ENCODE peak calls at places on chromosomes 7 and 10, in four cellular contexts. One of them, this sample, is unnamed. For H3K4me1, the result is how much of the 10 kb centered on the place peaks cover.

GRCh38 chr7:1693419-1693990 is 23.4 kb downstream of the ELFN1 start:
- DNase-seq in left ventricle myocardium inferior: peak
- DNase-seq in CD8-positive, alpha-beta memory T cell: no peak
- DNase-seq in SJCRH30: peak
- DNase-seq in this sample: no peak

GRCh38 chr7:147803625-147804024 is 786.9 kb upstream of the C7orf33 start:
- DNase-seq in left ventricle myocardium inferior: no peak
- DNase-seq in CD8-positive, alpha-beta memory T cell: no peak
- DNase-seq in SJCRH30: peak
- DNase-seq in this sample: no peak

GRCh38 chr7:41003031-41003925 is 699.6 kb downstream of the INHBA start:
- DNase-seq in left ventricle myocardium inferior: peak
- DNase-seq in CD8-positive, alpha-beta memory T cell: no peak
- DNase-seq in SJCRH30: peak
- DNase-seq in this sample: no peak

GRCh38 chr10:61973169-61973568 is 71.7 kb downstream of the ARID5B start:
- DNase-seq in left ventricle myocardium inferior: no peak
- DNase-seq in CD8-positive, alpha-beta memory T cell: no peak
- DNase-seq in SJCRH30: no peak
- DNase-seq in this sample: no peak

GRCh38 chr10:132765435-132765834 is 20.5 kb downstream of the NKX6-2 start:
- DNase-seq in left ventricle myocardium inferior: no peak
- DNase-seq in CD8-positive, alpha-beta memory T cell: no peak
- DNase-seq in SJCRH30: no peak
- DNase-seq in this sample: no peak

GRCh38 chr7:128163473-128163872 is 77.6 kb upstream of the LEP start:
- DNase-seq in left ventricle myocardium inferior: no peak
- DNase-seq in CD8-positive, alpha-beta memory T cell: no peak
- DNase-seq in SJCRH30: no peak
- DNase-seq in this sample: no peak

GRCh38 chr7:137985253-137985896 is 16.5 kb downstream of the CREB3L2 start:
- DNase-seq in left ventricle myocardium inferior: no peak
- DNase-seq in CD8-positive, alpha-beta memory T cell: no peak
- DNase-seq in SJCRH30: no peak
- DNase-seq in this sample: no peak

GRCh38 chr10:91864099-91864498 is 45.2 kb downstream of the FGFBP3 start:
- DNase-seq in left ventricle myocardium inferior: no peak
- DNase-seq in CD8-positive, alpha-beta memory T cell: no peak
- DNase-seq in SJCRH30: no peak
- DNase-seq in this sample: no peak

GRCh38 chr7:44087914-44088838 is 5.8 kb upstream of the POLM start:
- DNase-seq in left ventricle myocardium inferior: peak
- DNase-seq in CD8-positive, alpha-beta memory T cell: no peak
- DNase-seq in SJCRH30: peak
- DNase-seq in this sample: no peak

GRCh38 chr7:130392456-130392860 is 12.2 kb downstream of the CPA1 start:
- DNase-seq in left ventricle myocardium inferior: no peak
- DNase-seq in CD8-positive, alpha-beta memory T cell: no peak
- DNase-seq in SJCRH30: no peak
- DNase-seq in this sample: no peak

GRCh38 chr7:100247152-100247757 is 27.5 kb downstream of the PVRIG start:
- DNase-seq in left ventricle myocardium inferior: no peak
- DNase-seq in CD8-positive, alpha-beta memory T cell: no peak
- DNase-seq in SJCRH30: peak
- DNase-seq in this sample: no peak

GRCh38 chr10:127928021-127928806 is 21.3 kb downstream of the PTPRE start:
- DNase-seq in left ventricle myocardium inferior: no peak
- DNase-seq in CD8-positive, alpha-beta memory T cell: no peak
- DNase-seq in SJCRH30: no peak
- DNase-seq in this sample: no peak

GRCh38 chr10:50510517-50511473 is 113.0 kb downstream of the SGMS1 start:
- DNase-seq in left ventricle myocardium inferior: no peak
- DNase-seq in CD8-positive, alpha-beta memory T cell: no peak
- DNase-seq in SJCRH30: no peak
- DNase-seq in this sample: no peak

GRCh38 chr10:50512743-50513416 is 110.9 kb downstream of the SGMS1 start:
- DNase-seq in left ventricle myocardium inferior: no peak
- DNase-seq in CD8-positive, alpha-beta memory T cell: peak
- DNase-seq in SJCRH30: no peak
- DNase-seq in this sample: no peak

GRCh38 chr10:50512214-50512595 is 111.6 kb downstream of the SGMS1 start:
- DNase-seq in left ventricle myocardium inferior: no peak
- DNase-seq in CD8-positive, alpha-beta memory T cell: no peak
- DNase-seq in SJCRH30: peak
- DNase-seq in this sample: no peak

GRCh38 chr10:50513956-50514355 is 109.8 kb downstream of the SGMS1 start:
- DNase-seq in left ventricle myocardium inferior: no peak
- DNase-seq in CD8-positive, alpha-beta memory T cell: no peak
- DNase-seq in SJCRH30: no peak
- DNase-seq in this sample: no peak

DNA sequence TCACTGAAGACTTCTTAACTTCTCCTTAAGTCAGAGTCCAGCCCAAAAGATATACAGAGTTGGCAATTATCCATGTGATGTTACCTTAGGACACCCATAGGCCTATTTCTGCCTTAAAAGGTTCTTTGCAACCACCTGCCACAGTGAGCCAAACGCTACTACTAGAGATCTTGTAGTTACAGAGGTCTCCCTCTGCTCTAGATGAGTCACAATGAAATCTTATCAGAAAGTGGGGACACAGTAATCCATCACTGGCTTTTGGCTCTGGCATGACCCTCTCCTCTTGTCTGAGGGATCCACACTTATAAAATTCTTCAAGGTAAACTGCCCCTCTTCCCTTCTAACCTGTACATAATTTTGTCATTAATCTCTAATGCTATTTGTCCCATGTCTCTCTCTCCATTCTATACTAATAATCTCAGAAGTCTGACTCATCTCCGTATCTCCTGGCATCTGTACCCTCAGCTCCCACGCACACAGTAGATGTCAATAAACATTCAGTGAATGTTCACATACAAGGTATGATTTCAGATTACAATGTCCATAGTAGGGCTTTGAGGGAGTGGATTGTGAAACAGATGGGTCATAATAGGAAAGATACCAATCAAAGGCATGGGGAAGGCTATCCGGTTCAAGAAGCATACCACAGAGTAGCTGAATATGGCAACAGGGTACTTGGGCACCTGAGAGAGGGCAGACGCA is 112.1 kb downstream of the SGMS1 start:
- DNase-seq in left ventricle myocardium inferior: no peak
- DNase-seq in CD8-positive, alpha-beta memory T cell: no peak
- DNase-seq in SJCRH30: no peak
- DNase-seq in this sample: no peak
- H3K27ac ChIP-seq in left ventricle myocardium inferior: peak
- H3K27ac ChIP-seq in CD8-positive, alpha-beta memory T cell: no peak
- H3K27ac ChIP-seq in SJCRH30: peak
- H3K27ac ChIP-seq in this sample: no peak

GRCh38 chr10:82358486-82359097 is 483.6 kb downstream of the NRG3 start:
- DNase-seq in left ventricle myocardium inferior: peak
- DNase-seq in CD8-positive, alpha-beta memory T cell: no peak
- DNase-seq in SJCRH30: no peak
- DNase-seq in this sample: no peak
- H3K4me1 ChIP-seq in left ventricle myocardium inferior: under half
- H3K4me1 ChIP-seq in CD8-positive, alpha-beta memory T cell: under half
- H3K4me1 ChIP-seq in SJCRH30: under half
- H3K4me1 ChIP-seq in this sample: under half

GRCh38 chr10:31147220-31147608 is 115.5 kb upstream of the ZNF438 start:
- DNase-seq in left ventricle myocardium inferior: no peak
- DNase-seq in CD8-positive, alpha-beta memory T cell: no peak
- DNase-seq in SJCRH30: no peak
- DNase-seq in this sample: no peak
- H3K27ac ChIP-seq in left ventricle myocardium inferior: peak
- H3K27ac ChIP-seq in CD8-positive, alpha-beta memory T cell: no peak
- H3K27ac ChIP-seq in SJCRH30: peak
- H3K27ac ChIP-seq in this sample: no peak

GRCh38 chr7:105650382-105650729 is 69.1 kb upstream of the EFCAB10 start:
- DNase-seq in left ventricle myocardium inferior: no peak
- DNase-seq in CD8-positive, alpha-beta memory T cell: no peak
- DNase-seq in SJCRH30: no peak
- DNase-seq in this sample: no peak

GRCh38 chr7:105648561-105649401 is 67.5 kb upstream of the EFCAB10 start:
- DNase-seq in left ventricle myocardium inferior: no peak
- DNase-seq in CD8-positive, alpha-beta memory T cell: no peak
- DNase-seq in SJCRH30: no peak
- DNase-seq in this sample: no peak

GRCh38 chr7:105649727-105650381 is 68.6 kb upstream of the EFCAB10 start:
- DNase-seq in left ventricle myocardium inferior: no peak
- DNase-seq in CD8-positive, alpha-beta memory T cell: no peak
- DNase-seq in SJCRH30: no peak
- DNase-seq in this sample: no peak

GRCh38 chr7:105644937-105645336 is 63.6 kb upstream of the EFCAB10 start:
- DNase-seq in left ventricle myocardium inferior: no peak
- DNase-seq in CD8-positive, alpha-beta memory T cell: no peak
- DNase-seq in SJCRH30: no peak
- DNase-seq in this sample: no peak

DNA sequence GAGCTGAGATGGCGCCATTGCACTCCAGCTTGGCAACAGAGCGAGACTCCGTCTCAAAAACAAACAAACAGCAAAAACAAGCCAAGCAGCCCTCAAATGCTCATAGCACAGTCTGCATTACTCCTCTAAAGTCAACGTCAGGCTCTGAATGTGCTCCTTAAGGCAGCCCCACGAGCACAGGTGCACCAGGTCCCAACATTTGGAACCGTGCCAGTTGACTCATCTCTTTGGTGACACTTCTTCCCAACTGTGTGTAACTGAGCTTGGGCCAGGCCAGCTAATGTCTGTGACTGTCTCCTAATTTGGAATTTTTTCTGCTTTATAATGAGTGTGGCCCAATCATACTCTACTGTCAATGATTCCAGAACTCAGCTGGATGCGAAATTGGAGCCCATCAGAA is 66.3 kb upstream of the EFCAB10 start:
- DNase-seq in left ventricle myocardium inferior: no peak
- DNase-seq in CD8-positive, alpha-beta memory T cell: no peak
- DNase-seq in SJCRH30: peak
- DNase-seq in this sample: no peak
- H3K4me1 ChIP-seq in left ventricle myocardium inferior: under half
- H3K4me1 ChIP-seq in CD8-positive, alpha-beta memory T cell: under half
- H3K4me1 ChIP-seq in SJCRH30: under half
- H3K4me1 ChIP-seq in this sample: under half

DNA sequence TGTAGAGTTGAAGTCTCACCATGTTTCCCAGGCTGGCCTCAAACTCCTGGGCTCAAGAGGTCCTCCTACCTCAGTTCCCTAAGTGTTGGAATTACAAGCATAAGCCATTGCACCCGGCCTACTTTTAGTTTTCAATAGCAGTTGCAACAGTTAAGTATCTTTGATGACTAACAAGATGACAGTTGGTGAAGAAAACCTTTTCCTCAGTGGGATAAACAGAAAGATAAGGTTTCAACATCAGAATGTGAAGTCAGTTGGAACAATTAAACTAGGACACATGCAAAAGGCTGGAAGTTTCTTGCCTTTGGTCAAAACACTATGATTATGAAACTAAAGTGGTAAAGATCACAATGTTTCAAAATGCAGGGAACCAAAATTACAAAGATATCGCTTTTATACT is 169.2 kb downstream of the ZNF438 start:
- DNase-seq in left ventricle myocardium inferior: no peak
- DNase-seq in CD8-positive, alpha-beta memory T cell: no peak
- DNase-seq in SJCRH30: no peak
- DNase-seq in this sample: no peak
- H3K27ac ChIP-seq in left ventricle myocardium inferior: peak
- H3K27ac ChIP-seq in CD8-positive, alpha-beta memory T cell: no peak
- H3K27ac ChIP-seq in SJCRH30: no peak
- H3K27ac ChIP-seq in this sample: no peak

DNA sequence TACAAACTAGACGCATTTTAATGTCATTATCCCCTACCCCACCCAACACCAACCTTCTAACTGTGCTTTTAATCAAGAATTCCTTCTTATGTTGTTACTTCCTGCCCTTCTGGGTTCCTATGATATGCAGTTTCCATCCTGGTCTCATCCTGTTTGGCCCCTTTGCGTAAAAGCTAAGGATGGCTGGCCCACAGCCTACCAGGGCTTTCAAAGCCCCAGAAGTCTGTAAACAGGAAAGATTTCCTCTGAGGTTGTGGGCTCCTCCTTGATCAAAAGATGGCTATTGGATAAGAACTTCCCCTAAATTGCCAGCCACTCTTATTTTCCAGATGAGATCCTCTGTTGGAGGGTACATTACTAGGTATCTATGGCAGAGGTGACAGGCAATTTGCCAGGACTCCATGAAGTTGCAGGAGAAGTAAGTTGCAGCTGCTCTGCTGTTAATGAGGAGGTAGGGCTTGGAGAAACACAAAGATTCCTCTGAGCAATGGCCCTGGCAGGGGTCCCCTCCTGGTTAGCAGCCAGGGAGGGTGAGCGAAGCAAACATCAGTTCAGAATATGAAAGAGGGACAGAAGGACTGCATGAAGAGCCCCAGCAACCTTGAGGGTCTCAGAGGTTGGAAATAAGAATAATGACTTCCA is 32.2 kb downstream of the NRP1 start:
- DNase-seq in left ventricle myocardium inferior: no peak
- DNase-seq in CD8-positive, alpha-beta memory T cell: no peak
- DNase-seq in SJCRH30: peak
- DNase-seq in this sample: no peak
- H3K4me1 ChIP-seq in left ventricle myocardium inferior: half or more
- H3K4me1 ChIP-seq in CD8-positive, alpha-beta memory T cell: under half
- H3K4me1 ChIP-seq in SJCRH30: under half
- H3K4me1 ChIP-seq in this sample: under half

GRCh38 chr10:94747838-94748237 is 14.6 kb upstream of the CYP2C19 start:
- DNase-seq in left ventricle myocardium inferior: no peak
- DNase-seq in CD8-positive, alpha-beta memory T cell: no peak
- DNase-seq in SJCRH30: no peak
- DNase-seq in this sample: no peak

GRCh38 chr10:94747137-94747536 is 15.3 kb upstream of the CYP2C19 start:
- DNase-seq in left ventricle myocardium inferior: no peak
- DNase-seq in CD8-positive, alpha-beta memory T cell: no peak
- DNase-seq in SJCRH30: no peak
- DNase-seq in this sample: no peak
- H3K27ac ChIP-seq in left ventricle myocardium inferior: no peak
- H3K27ac ChIP-seq in CD8-positive, alpha-beta memory T cell: no peak
- H3K27ac ChIP-seq in SJCRH30: no peak
- H3K27ac ChIP-seq in this sample: no peak

DNA sequence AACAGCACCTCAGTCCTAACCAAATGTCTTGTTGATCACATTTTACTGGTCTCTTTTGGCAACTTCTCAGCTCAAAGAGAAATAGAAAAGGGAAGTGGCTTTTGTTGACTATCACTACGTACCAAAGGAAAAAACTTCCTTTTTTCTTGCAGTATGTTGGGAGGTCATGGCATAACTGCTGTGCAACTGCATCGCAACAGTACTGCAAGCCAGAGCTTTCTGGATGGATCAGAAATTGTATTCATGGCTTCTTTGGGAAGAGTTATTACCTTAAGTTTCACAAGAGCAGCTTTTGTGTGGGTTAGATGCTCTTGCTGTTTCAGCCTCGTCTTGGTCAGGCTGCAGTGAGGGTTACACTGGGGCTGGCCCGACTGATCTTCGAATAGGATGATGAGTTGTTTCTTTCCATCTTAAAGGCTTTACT is 153.3 kb downstream of the CELF2 start:
- DNase-seq in left ventricle myocardium inferior: no peak
- DNase-seq in CD8-positive, alpha-beta memory T cell: peak
- DNase-seq in SJCRH30: no peak
- DNase-seq in this sample: no peak
- H3K4me1 ChIP-seq in left ventricle myocardium inferior: half or more
- H3K4me1 ChIP-seq in CD8-positive, alpha-beta memory T cell: half or more
- H3K4me1 ChIP-seq in SJCRH30: under half
- H3K4me1 ChIP-seq in this sample: half or more